ENCODE peak calls at places on chromosome 9, in four cellular contexts. B, C, T and Q are unnamed samples.

GRCh38 chr9:4674783-4675182 is 4.6 kb upstream of the CDC37L1 start:
- DNase-seq in C (peak), B (peak), T (no peak), Q (peak)

GRCh38 chr9:121344062-121344696 is 25.9 kb downstream of the STOM start:
- DNase-seq in B (no peak), T (no peak), C (no peak), Q (no peak)

GRCh38 chr9:136769710-136770191 is 5.4 kb upstream of the LCN15 start:
- DNase-seq in T (no peak), B (no peak), C (no peak), Q (no peak)

GRCh38 chr9:126915281-126915816 is 767 bp downstream of the RALGPS1 start:
- DNase-seq in C (no peak), B (no peak), T (peak), Q (no peak)

GRCh38 chr9:13665418-13666066 is 386.1 kb upstream of the MPDZ start:
- DNase-seq in C (no peak), T (no peak), B (peak), Q (peak)

GRCh38 chr9:34501889-34502425 is 20.8 kb downstream of the ENHO start:
- DNase-seq in T (peak), B (peak), C (peak), Q (peak)

GRCh38 chr9:112569186-112569585 is 82.6 kb downstream of the KIAA1958 start:
- DNase-seq in C (peak), T (no peak), B (peak), Q (peak)

GRCh38 chr9:11199335-11199734 is 586.5 kb upstream of the PTPRD start:
- DNase-seq in T (no peak), B (no peak), C (no peak), Q (no peak)

GRCh38 chr9:110173322-110173642 is 34.7 kb downstream of the C9orf152 start:
- DNase-seq in T (no peak), B (no peak), C (no peak), Q (no peak)

GRCh38 chr9:136363606-136364368 is at the start of gene DNLZ:
- DNase-seq in B (peak), T (peak), C (peak), Q (peak)

GRCh38 chr9:83327323-83327722 is 210.9 kb downstream of the FRMD3 start:
- DNase-seq in C (no peak), T (no peak), B (no peak), Q (no peak)

GRCh38 chr9:133303266-133304157 is 28.5 kb upstream of the ABO start:
- DNase-seq in T (no peak), C (no peak), B (no peak), Q (no peak)